ENCODE peak calls at places on chromosome 6, in nine cellular contexts. T is endothelial cell; Z is cardiac muscle cell; I is hepatocyte; D is naive thymus-derived CD4-positive, alpha-beta T cell; G is T-helper 9 cell; O is cerebellar cortex; X is NCI-H1417; M is fibroblast of lung. C is an unnamed sample.

GRCh38 chr6:36608788-36609563 is 14.8 kb downstream of the SRSF3 start:
- DNase-seq in T (no peak), Z (peak; percentile 58), I (peak; percentile 30), D (no peak), G (no peak), O (no peak), X (no peak), M (no peak), C (no peak)

GRCh38 chr6:42269553-42269952 is 51.9 kb upstream of the MRPS10 start:
- DNase-seq in T (no peak), Z (no peak), I (no peak), D (no peak), G (no peak), O (no peak), X (no peak), M (no peak), C (no peak)

GRCh38 chr6:93423542-93423941 is 4.2 kb upstream of the EPHA7 start:
- DNase-seq in T (peak; percentile 76), Z (peak; percentile 80), I (peak; percentile 73), D (no peak), G (no peak), O (peak; percentile 74), X (peak; percentile 63), M (peak; percentile 57), C (peak; percentile 70)

GRCh38 chr6:112665114-112665513 is 318.0 kb downstream of the RFPL4B start:
- DNase-seq in T (no peak), Z (no peak), I (no peak), D (no peak), G (no peak), O (no peak), X (no peak), M (peak; percentile 62), C (peak; percentile 10)

GRCh38 chr6:33822575-33823395 is 19.0 kb upstream of the MLN start:
- DNase-seq in T (peak; percentile 35), Z (peak; percentile 39), I (no peak), D (no peak), G (no peak), O (peak; percentile 77), X (peak; percentile 78), M (no peak), C (peak; percentile 28)

GRCh38 chr6:144006731-144007454 is 1.2 kb downstream of the PLAGL1 start:
- DNase-seq in T (peak; percentile 10), Z (no peak), I (peak; percentile 50), D (no peak), G (no peak), O (peak; percentile 9), X (no peak), M (peak; percentile 66), C (peak; percentile 65)

GRCh38 chr6:117616971-117617765 is 14.9 kb upstream of the GOPC start:
- DNase-seq in T (no peak), Z (no peak), I (no peak), D (no peak), G (no peak), O (no peak), X (no peak), M (no peak), C (no peak)

GRCh38 chr6:24332306-24332705 is 25.6 kb downstream of the DCDC2 start:
- DNase-seq in T (no peak), Z (no peak), I (peak; percentile 15), D (no peak), G (no peak), O (no peak), X (no peak), M (no peak), C (peak; percentile 4)

GRCh38 chr6:88512951-88513350 is 346.8 kb upstream of the CNR1 start:
- DNase-seq in T (no peak), Z (no peak), I (no peak), D (no peak), G (no peak), O (peak; percentile 62), X (no peak), M (no peak), C (no peak)

GRCh38 chr6:30361661-30362060 is 16.7 kb downstream of the RPP21 start:
- DNase-seq in T (no peak), Z (no peak), I (no peak), D (no peak), G (no peak), O (no peak), X (no peak), M (no peak), C (no peak)

GRCh38 chr6:31534521-31535040 is 5.8 kb downstream of the MCCD1 start:
- DNase-seq in T (no peak), Z (no peak), I (no peak), D (no peak), G (no peak), O (no peak), X (no peak), M (no peak), C (no peak)

GRCh38 chr6:164322533-164322932 is 908.0 kb downstream of the QKI start:
- DNase-seq in T (no peak), Z (no peak), I (peak; percentile 41), D (no peak), G (no peak), O (no peak), X (no peak), M (peak; percentile 1), C (peak; percentile 51)

GRCh38 chr6:53192590-53193232 is 44.1 kb upstream of the GCM1 start:
- DNase-seq in T (peak; percentile 12), Z (no peak), I (peak; percentile 48), D (no peak), G (no peak), O (no peak), X (peak; percentile 60), M (no peak), C (no peak)

GRCh38 chr6:144066745-144067484 is 28.5 kb downstream of the SF3B5 start:
- DNase-seq in T (no peak), Z (no peak), I (no peak), D (no peak), G (no peak), O (no peak), X (no peak), M (no peak), C (no peak)

GRCh38 chr6:156175971-156176421 is 601.2 kb upstream of the ARID1B start:
- DNase-seq in T (peak; percentile 24), Z (peak; percentile 26), I (peak; percentile 37), D (no peak), G (no peak), O (peak; percentile 7), X (peak; percentile 78), M (no peak), C (peak; percentile 3)

GRCh38 chr6:88403486-88403885 is 237.3 kb upstream of the CNR1 start:
- DNase-seq in T (no peak), Z (no peak), I (no peak), D (no peak), G (no peak), O (peak; percentile 93), X (no peak), M (no peak), C (no peak)

GRCh38 chr6:11460001-11460668 is 77.4 kb upstream of the TMEM170B start:
- DNase-seq in T (no peak), Z (no peak), I (no peak), D (no peak), G (no peak), O (peak; percentile 11), X (no peak), M (no peak), C (peak; percentile 55)

GRCh38 chr6:150046943-150047342 is 21.6 kb upstream of the RAET1L start:
- DNase-seq in T (no peak), Z (no peak), I (no peak), D (no peak), G (no peak), O (no peak), X (no peak), M (no peak), C (no peak)

GRCh38 chr6:151054304-151054703 is 185.5 kb upstream of the AKAP12 start:
- DNase-seq in T (no peak), Z (peak; percentile 68), I (no peak), D (no peak), G (no peak), O (no peak), X (no peak), M (peak; percentile 80), C (peak; percentile 52)

GRCh38 chr6:76814496-76815458 is 648.5 kb downstream of the HTR1B start:
- DNase-seq in T (no peak), Z (peak; percentile 10), I (peak; percentile 16), D (no peak), G (no peak), O (no peak), X (no peak), M (no peak), C (peak; percentile 49)

GRCh38 chr6:166998256-166999144 is 697 bp upstream of the CEP43 start:
- DNase-seq in T (peak; percentile 53), Z (no peak), I (peak; percentile 39), D (no peak), G (peak; percentile 14), O (no peak), X (no peak), M (no peak), C (no peak)

GRCh38 chr6:15380354-15380753 is 134.5 kb downstream of the JARID2 start:
- DNase-seq in T (no peak), Z (no peak), I (no peak), D (no peak), G (no peak), O (no peak), X (no peak), M (no peak), C (no peak)

GRCh38 chr6:169778646-169779045 is 27.2 kb downstream of the ERMARD start:
- DNase-seq in T (no peak), Z (no peak), I (no peak), D (no peak), G (no peak), O (no peak), X (no peak), M (no peak), C (no peak)

GRCh38 chr6:13188306-13188705 is 140.0 kb downstream of the TBC1D7 start:
- DNase-seq in T (no peak), Z (no peak), I (no peak), D (no peak), G (no peak), O (no peak), X (no peak), M (no peak), C (no peak)

GRCh38 chr6:142975272-142975805 is 30.4 kb upstream of the HIVEP2 start:
- DNase-seq in T (no peak), Z (no peak), I (no peak), D (no peak), G (no peak), O (no peak), X (no peak), M (no peak), C (no peak)

GRCh38 chr6:110180228-110181008 is at the start of gene CDC40:
- DNase-seq in T (peak; percentile 43), Z (peak; percentile 70), I (peak; percentile 70), D (no peak), G (peak; percentile 45), O (no peak), X (peak; percentile 84), M (no peak), C (no peak)

GRCh38 chr6:69699655-69700054 is 97.2 kb downstream of the LMBRD1 start:
- DNase-seq in T (no peak), Z (no peak), I (no peak), D (no peak), G (no peak), O (no peak), X (no peak), M (no peak), C (no peak)

GRCh38 chr6:45105170-45105820 is 222.8 kb upstream of the RUNX2 start:
- DNase-seq in T (no peak), Z (no peak), I (no peak), D (no peak), G (no peak), O (no peak), X (no peak), M (peak; percentile 10), C (no peak)